ENCODE peak calls at places on chromosomes 1 and 21, in five cellular contexts. B is K562, Z is HepG2, S is GM12878, I is SK-N-SH. J is an unnamed sample.

GRCh38 chr1:109438798-109439297 is 12.6 kb upstream of the PSMA5 start:
- DNase-seq in B (peak; percentile 32), Z (peak; percentile 72), S (no peak), I (no peak), J (no peak)

GRCh38 chr1:91682882-91683597 is 182.4 kb downstream of the CDC7 start:
- DNase-seq in B (no peak), Z (no peak), S (no peak), I (no peak), J (no peak)

GRCh38 chr1:179169616-179170467 is 59.6 kb downstream of the ABL2 start:
- DNase-seq in B (no peak), Z (no peak), S (no peak), I (no peak), J (no peak)

GRCh38 chr1:18879791-18880309 is 20.4 kb upstream of the TAS1R2 start:
- DNase-seq in B (no peak), Z (no peak), S (no peak), I (peak; percentile 71), J (no peak)

GRCh38 chr1:192700834-192701271 is 64.9 kb downstream of the RGS13 start:
- DNase-seq in B (no peak), Z (peak; percentile 85), S (no peak), I (no peak), J (no peak)

GRCh38 chr1:16112558-16113555 is 39.4 kb upstream of the FAM131C start:
- DNase-seq in B (peak; percentile 57), Z (peak; percentile 90), S (no peak), I (peak; percentile 60), J (no peak)

GRCh38 chr21:26965567-26966359 is 1.1 kb downstream of the ADAMTS5 start:
- DNase-seq in B (no peak), Z (no peak), S (no peak), I (peak; percentile 86), J (no peak)

GRCh38 chr1:33143698-33144097 is 38.1 kb downstream of the TRIM62 start:
- DNase-seq in B (no peak), Z (no peak), S (no peak), I (no peak), J (no peak)

GRCh38 chr1:184664042-184664659 is 90.5 kb downstream of the EDEM3 start:
- DNase-seq in B (peak; percentile 78), Z (peak; percentile 19), S (no peak), I (peak; percentile 83), J (peak; percentile 75)

GRCh38 chr1:50568782-50569181 is 145.5 kb upstream of the DMRTA2 start:
- DNase-seq in B (no peak), Z (no peak), S (no peak), I (no peak), J (no peak)

GRCh38 chr1:68231627-68232303 is 558 bp downstream of the WLS start:
- DNase-seq in B (no peak), Z (no peak), S (no peak), I (peak; percentile 73), J (no peak)

GRCh38 chr1:191176131-191176530 is 698.5 kb upstream of the BRINP3 start:
- DNase-seq in B (no peak), Z (no peak), S (no peak), I (no peak), J (no peak)

GRCh38 chr1:84810343-84810742 is 82.7 kb downstream of the LPAR3 start:
- DNase-seq in B (no peak), Z (no peak), S (no peak), I (no peak), J (no peak)

GRCh38 chr21:14273736-14274538 is 58.0 kb downstream of the RBM11 start:
- DNase-seq in B (peak; percentile 11), Z (no peak), S (no peak), I (no peak), J (peak; percentile 95)

GRCh38 chr21:33362044-33362555 is 37.3 kb downstream of the IFNAR1 start:
- DNase-seq in B (no peak), Z (no peak), S (no peak), I (no peak), J (peak; percentile 92)

GRCh38 chr1:241765390-241765789 is 82.6 kb upstream of the EXO1 start:
- DNase-seq in B (no peak), Z (no peak), S (no peak), I (no peak), J (no peak)

GRCh38 chr1:157101196-157101595 is 1.6 kb upstream of the ETV3L start:
- DNase-seq in B (no peak), Z (no peak), S (no peak), I (no peak), J (no peak)

GRCh38 chr1:111406325-111406768 is 21.2 kb downstream of the OVGP1 start:
- DNase-seq in B (no peak), Z (no peak), S (peak; percentile 63), I (peak; percentile 11), J (peak; percentile 53)

GRCh38 chr1:8189931-8190483 is 127.9 kb upstream of the SLC45A1 start:
- DNase-seq in B (no peak), Z (peak; percentile 100), S (no peak), I (no peak), J (peak; percentile 42)

GRCh38 chr1:202567747-202568146 is 142.5 kb downstream of the SYT2 start:
- DNase-seq in B (no peak), Z (no peak), S (no peak), I (no peak), J (no peak)

GRCh38 chr1:85480566-85480965 is 15.6 kb upstream of the DDAH1 start:
- DNase-seq in B (no peak), Z (no peak), S (no peak), I (no peak), J (no peak)

GRCh38 chr1:188479146-188479545 is 1650.4 kb downstream of the PLA2G4A start:
- DNase-seq in B (no peak), Z (no peak), S (no peak), I (no peak), J (no peak)

GRCh38 chr1:20652300-20652699 is 8.9 kb downstream of the DDOST start:
- DNase-seq in B (no peak), Z (no peak), S (no peak), I (no peak), J (no peak)

GRCh38 chr1:7421471-7422075 is 349.5 kb upstream of the VAMP3 start:
- DNase-seq in B (no peak), Z (no peak), S (no peak), I (peak; percentile 4), J (no peak)

GRCh38 chr1:231138221-231138620 is 23.6 kb upstream of the TRIM67 start:
- DNase-seq in B (no peak), Z (no peak), S (no peak), I (no peak), J (no peak)

GRCh38 chr1:110433803-110434202 is 17.1 kb upstream of the PROK1 start:
- DNase-seq in B (peak; percentile 80), Z (peak; percentile 58), S (no peak), I (no peak), J (peak; percentile 38)

GRCh38 chr1:1088036-1088800 is 14.1 kb upstream of the RNF223 start:
- DNase-seq in B (no peak), Z (no peak), S (no peak), I (peak; percentile 51), J (no peak)

GRCh38 chr1:92599184-92599583 is 112.5 kb upstream of the GFI1 start:
- DNase-seq in B (no peak), Z (peak; percentile 41), S (no peak), I (no peak), J (no peak)

GRCh38 chr21:35326677-35327076 is 277.6 kb upstream of the RUNX1 start:
- DNase-seq in B (no peak), Z (no peak), S (no peak), I (no peak), J (no peak)

GRCh38 chr1:19423130-19423529 is 62.2 kb downstream of the CAPZB start:
- DNase-seq in B (no peak), Z (no peak), S (no peak), I (no peak), J (no peak)

GRCh38 chr1:228163004-228163753 is 2.4 kb upstream of the IBA57 start:
- DNase-seq in B (no peak), Z (no peak), S (no peak), I (no peak), J (no peak)

GRCh38 chr1:156319664-156320063 is 18.4 kb downstream of the CCT3 start:
- DNase-seq in B (no peak), Z (peak; percentile 25), S (no peak), I (peak; percentile 43), J (no peak)

GRCh38 chr1:229070168-229070567 is 200.7 kb upstream of the RAB4A start:
- DNase-seq in B (no peak), Z (no peak), S (no peak), I (peak; percentile 60), J (peak; percentile 41)

GRCh38 chr1:156384007-156384406 is 15.0 kb downstream of the RHBG start:
- DNase-seq in B (no peak), Z (no peak), S (no peak), I (no peak), J (no peak)

GRCh38 chr1:93919780-93920179 is 10.6 kb upstream of the GCLM start:
- DNase-seq in B (no peak), Z (no peak), S (no peak), I (no peak), J (no peak)

GRCh38 chr21:38839683-38840286 is 34.1 kb downstream of the ETS2 start:
- DNase-seq in B (no peak), Z (no peak), S (no peak), I (no peak), J (no peak)
- TF ChIP-seq JUND in B (peak; percentile 29), Z (no peak), S (no peak), I (peak; percentile 94), J (no peak)

DNA sequence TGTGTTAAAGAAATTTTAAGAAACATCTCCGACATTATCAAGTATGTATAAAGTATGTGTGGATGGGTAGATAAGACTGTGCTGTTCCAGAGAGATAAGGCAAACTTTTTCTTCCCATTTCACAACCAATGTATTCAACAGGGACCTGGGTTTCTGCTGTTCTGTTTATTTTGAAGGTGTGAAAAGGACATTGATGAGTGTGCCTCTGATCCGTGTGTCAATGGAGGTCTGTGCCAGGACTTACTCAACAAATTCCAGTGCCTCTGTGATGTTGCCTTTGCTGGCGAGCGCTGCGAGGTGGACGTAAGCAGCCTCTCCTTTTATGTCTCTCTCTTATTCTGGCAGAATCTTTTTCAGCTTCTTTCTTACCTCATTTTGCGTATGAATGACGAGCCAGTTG is 173.9 kb downstream of the CRB1 start:
- DNase-seq in B (no peak), Z (peak; percentile 30), S (no peak), I (no peak), J (no peak)
- TF ChIP-seq JUND in B (no peak), Z (no peak), S (no peak), I (no peak), J (no peak)

GRCh38 chr1:197998110-197998509 is 80.9 kb downstream of the LHX9 start:
- DNase-seq in B (no peak), Z (no peak), S (no peak), I (no peak), J (no peak)
- TF ChIP-seq JUND in B (no peak), Z (no peak), S (no peak), I (no peak), J (no peak)

GRCh38 chr1:246002725-246003441 is 504.2 kb downstream of the SMYD3 start:
- DNase-seq in B (peak; percentile 80), Z (peak; percentile 67), S (peak; percentile 39), I (peak; percentile 86), J (peak; percentile 67)

GRCh38 chr1:246001821-246002220 is 505.3 kb downstream of the SMYD3 start:
- DNase-seq in B (no peak), Z (no peak), S (no peak), I (no peak), J (no peak)

GRCh38 chr1:246003442-246003730 is 503.7 kb downstream of the SMYD3 start:
- DNase-seq in B (no peak), Z (no peak), S (no peak), I (no peak), J (no peak)

GRCh38 chr1:246004281-246004680 is 502.8 kb downstream of the SMYD3 start:
- DNase-seq in B (no peak), Z (no peak), S (no peak), I (no peak), J (no peak)

GRCh38 chr1:246005067-246005466 is 502.0 kb downstream of the SMYD3 start:
- DNase-seq in B (no peak), Z (no peak), S (no peak), I (no peak), J (no peak)
- TF ChIP-seq JUND in B (no peak), Z (no peak), S (no peak), I (peak; percentile 94), J (no peak)

J was measured in T47D.